ENCODE peak calls at places on chromosomes 12 and 14, in four cellular contexts. One of them, this sample, is unnamed.

GRCh38 chr14:24565766-24566165 is 10.3 kb downstream of the CTSG start:
- DNase-seq in A549: no peak
- DNase-seq in kidney epithelial cell: no peak
- DNase-seq in mesendoderm: no peak
- DNase-seq in this sample: no peak

GRCh38 chr14:39562175-39562574 is 129.9 kb upstream of the FBXO33 start:
- DNase-seq in A549: no peak
- DNase-seq in kidney epithelial cell: no peak
- DNase-seq in mesendoderm: no peak
- DNase-seq in this sample: no peak

GRCh38 chr14:94307410-94307992 is 14.4 kb upstream of the SERPINA10 start:
- DNase-seq in A549: peak
- DNase-seq in kidney epithelial cell: no peak
- DNase-seq in mesendoderm: peak
- DNase-seq in this sample: no peak

GRCh38 chr14:95564060-95564459 is 29.2 kb downstream of the GLRX5 start:
- DNase-seq in A549: no peak
- DNase-seq in kidney epithelial cell: no peak
- DNase-seq in mesendoderm: no peak
- DNase-seq in this sample: no peak

GRCh38 chr14:99241314-99242035 is 30.5 kb downstream of the BCL11B start:
- DNase-seq in A549: no peak
- DNase-seq in kidney epithelial cell: no peak
- DNase-seq in mesendoderm: no peak
- DNase-seq in this sample: no peak

GRCh38 chr12:26978801-26979200 is 35.4 kb downstream of the TM7SF3 start:
- DNase-seq in A549: no peak
- DNase-seq in kidney epithelial cell: no peak
- DNase-seq in mesendoderm: no peak
- DNase-seq in this sample: no peak

GRCh38 chr14:31770271-31770670 is 209.1 kb downstream of the NUBPL start:
- DNase-seq in A549: no peak
- DNase-seq in kidney epithelial cell: no peak
- DNase-seq in mesendoderm: no peak
- DNase-seq in this sample: no peak

GRCh38 chr14:34806257-34806656 is 68.9 kb downstream of the BAZ1A start:
- DNase-seq in A549: no peak
- DNase-seq in kidney epithelial cell: no peak
- DNase-seq in mesendoderm: no peak
- DNase-seq in this sample: no peak

GRCh38 chr14:68968051-68968450 is 11.1 kb downstream of the ACTN1 start:
- DNase-seq in A549: no peak
- DNase-seq in kidney epithelial cell: no peak
- DNase-seq in mesendoderm: no peak
- DNase-seq in this sample: no peak

GRCh38 chr12:52713960-52714886 is 10.9 kb upstream of the KRT77 start:
- DNase-seq in A549: peak
- DNase-seq in kidney epithelial cell: no peak
- DNase-seq in mesendoderm: peak
- DNase-seq in this sample: no peak

GRCh38 chr12:27693403-27693802 is 2.8 kb upstream of the REP15 start:
- DNase-seq in A549: no peak
- DNase-seq in kidney epithelial cell: no peak
- DNase-seq in mesendoderm: no peak
- DNase-seq in this sample: no peak

GRCh38 chr14:92472860-92473259 is 40.7 kb upstream of the RIN3 start:
- DNase-seq in A549: no peak
- DNase-seq in kidney epithelial cell: no peak
- DNase-seq in mesendoderm: no peak
- DNase-seq in this sample: no peak

GRCh38 chr12:93740721-93741120 is 63.5 kb downstream of the CRADD start:
- DNase-seq in A549: no peak
- DNase-seq in kidney epithelial cell: no peak
- DNase-seq in mesendoderm: no peak
- DNase-seq in this sample: no peak

GRCh38 chr12:46800160-46800559 is 25.6 kb downstream of the SLC38A4 start:
- DNase-seq in A549: no peak
- DNase-seq in kidney epithelial cell: no peak
- DNase-seq in mesendoderm: no peak
- DNase-seq in this sample: no peak

GRCh38 chr12:107200394-107200793 is 107.0 kb upstream of the CRY1 start:
- DNase-seq in A549: peak
- DNase-seq in kidney epithelial cell: peak
- DNase-seq in mesendoderm: peak
- DNase-seq in this sample: no peak

GRCh38 chr14:32128703-32129102 is 51.6 kb downstream of the ARHGAP5 start:
- DNase-seq in A549: no peak
- DNase-seq in kidney epithelial cell: no peak
- DNase-seq in mesendoderm: no peak
- DNase-seq in this sample: no peak

GRCh38 chr12:113241191-113242017 is 20.1 kb downstream of the TPCN1 start:
- DNase-seq in A549: peak
- DNase-seq in kidney epithelial cell: peak
- DNase-seq in mesendoderm: no peak
- DNase-seq in this sample: peak

GRCh38 chr12:70154087-70154486 is 89.1 kb upstream of the CNOT2 start:
- DNase-seq in A549: no peak
- DNase-seq in kidney epithelial cell: no peak
- DNase-seq in mesendoderm: no peak
- DNase-seq in this sample: no peak

GRCh38 chr12:6223545-6223944 is 23.3 kb downstream of the CD9 start:
- DNase-seq in A549: no peak
- DNase-seq in kidney epithelial cell: no peak
- DNase-seq in mesendoderm: no peak
- DNase-seq in this sample: no peak

GRCh38 chr12:124508323-124509096 is 58.9 kb downstream of the NCOR2 start:
- DNase-seq in A549: no peak
- DNase-seq in kidney epithelial cell: no peak
- DNase-seq in mesendoderm: no peak
- DNase-seq in this sample: no peak

GRCh38 chr12:124505001-124505818 is 62.2 kb downstream of the NCOR2 start:
- DNase-seq in A549: no peak
- DNase-seq in kidney epithelial cell: no peak
- DNase-seq in mesendoderm: no peak
- DNase-seq in this sample: no peak

GRCh38 chr12:124507188-124508109 is 60.0 kb downstream of the NCOR2 start:
- DNase-seq in A549: no peak
- DNase-seq in kidney epithelial cell: no peak
- DNase-seq in mesendoderm: no peak
- DNase-seq in this sample: peak

GRCh38 chr12:124506145-124506831 is 61.1 kb downstream of the NCOR2 start:
- DNase-seq in A549: no peak
- DNase-seq in kidney epithelial cell: no peak
- DNase-seq in mesendoderm: peak
- DNase-seq in this sample: peak

GRCh38 chr12:124506832-124507153 is 60.6 kb downstream of the NCOR2 start:
- DNase-seq in A549: no peak
- DNase-seq in kidney epithelial cell: no peak
- DNase-seq in mesendoderm: no peak
- DNase-seq in this sample: no peak
- H3K4me3 ChIP-seq in A549: no peak
- H3K4me3 ChIP-seq in kidney epithelial cell: no peak
- H3K4me3 ChIP-seq in mesendoderm: no peak
- H3K4me3 ChIP-seq in this sample: no peak

DNA sequence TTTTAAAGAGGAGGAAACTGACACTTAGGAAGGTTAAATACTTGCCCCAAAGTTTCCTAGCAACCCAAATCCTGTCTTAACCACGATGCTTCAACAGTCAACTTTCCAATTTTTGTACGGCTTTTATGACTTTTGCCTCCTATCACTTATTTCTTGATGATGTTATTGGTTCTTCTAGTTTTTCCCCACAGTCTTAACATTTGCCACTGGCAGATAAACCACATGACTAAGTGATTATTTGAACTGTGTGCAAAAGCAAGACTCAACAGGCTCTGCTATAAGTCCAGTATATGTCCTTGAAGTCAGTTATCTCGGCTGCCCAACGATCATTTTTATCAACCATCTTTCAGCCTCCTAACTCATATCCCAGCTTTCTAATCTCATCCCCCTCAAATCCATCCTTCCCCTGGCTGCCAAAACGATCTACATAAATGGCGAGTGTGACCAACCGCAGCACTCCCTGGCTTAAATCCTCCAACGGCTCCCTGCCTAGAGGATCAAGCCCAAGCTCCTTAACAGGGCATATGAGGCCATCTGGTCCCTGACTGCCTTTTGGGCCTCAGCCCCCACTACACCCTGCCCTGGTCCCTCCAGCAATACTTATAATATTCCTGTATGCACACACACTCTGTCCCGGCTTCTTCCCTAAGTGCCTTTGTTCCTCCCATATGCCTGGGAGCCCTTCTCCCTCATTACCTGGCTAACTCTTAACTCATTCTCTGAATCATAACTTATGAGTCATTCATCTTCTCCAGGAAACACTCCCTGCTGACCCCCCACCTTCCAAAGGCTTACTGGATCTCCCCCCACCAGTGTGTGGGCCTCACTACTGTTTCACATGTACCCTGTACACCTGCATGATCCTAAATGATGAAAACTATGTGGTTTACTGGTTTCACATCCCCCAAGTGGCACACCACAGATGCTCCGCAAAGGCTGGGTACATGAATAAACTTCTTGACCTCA is 8.8 kb downstream of the VPS37B start:
- DNase-seq in A549: peak
- DNase-seq in kidney epithelial cell: peak
- DNase-seq in mesendoderm: no peak
- DNase-seq in this sample: no peak
- H3K4me3 ChIP-seq in A549: no peak
- H3K4me3 ChIP-seq in kidney epithelial cell: no peak
- H3K4me3 ChIP-seq in mesendoderm: no peak
- H3K4me3 ChIP-seq in this sample: no peak

DNA sequence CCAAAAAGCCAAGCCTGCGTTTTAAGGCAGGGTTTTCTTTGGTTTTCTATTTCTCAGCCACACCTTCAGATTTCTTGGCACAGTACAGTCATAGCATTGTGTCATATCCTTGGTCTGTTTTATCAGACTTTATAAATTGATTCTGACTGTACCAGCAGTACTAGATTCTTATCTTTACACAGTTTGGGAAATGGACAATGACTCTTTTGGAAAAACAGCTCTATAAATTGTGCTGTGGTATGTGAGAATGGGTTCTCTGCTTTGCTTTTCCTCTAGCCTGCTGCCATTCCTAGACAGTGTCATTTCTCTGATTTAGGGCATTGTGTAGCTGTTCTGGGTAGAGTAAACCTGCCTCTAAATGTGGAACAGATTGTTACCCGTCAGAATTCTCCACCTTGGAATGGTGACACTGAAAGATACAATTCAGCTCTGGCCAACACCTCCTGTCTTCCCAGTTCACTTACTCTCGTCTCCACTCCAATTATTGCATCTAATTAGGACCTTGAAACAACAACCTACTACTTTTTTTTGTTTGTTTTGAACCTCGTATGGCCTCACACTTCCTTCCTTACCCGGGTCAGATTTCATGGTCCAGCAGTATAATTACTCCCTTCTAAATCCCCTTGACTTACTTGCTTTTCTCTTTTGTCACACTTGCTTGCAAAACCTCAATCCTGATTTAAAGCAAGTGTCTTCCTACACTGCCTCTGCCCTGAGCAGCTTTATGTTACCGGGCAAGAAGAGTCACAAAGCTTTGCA is 226.3 kb downstream of the ERC1 start:
- DNase-seq in A549: peak
- DNase-seq in kidney epithelial cell: peak
- DNase-seq in mesendoderm: no peak
- DNase-seq in this sample: peak
- H3K4me3 ChIP-seq in A549: no peak
- H3K4me3 ChIP-seq in kidney epithelial cell: no peak
- H3K4me3 ChIP-seq in mesendoderm: no peak
- H3K4me3 ChIP-seq in this sample: no peak

GRCh38 chr12:14777271-14777670 is 26.0 kb downstream of the WBP11 start:
- DNase-seq in A549: no peak
- DNase-seq in kidney epithelial cell: no peak
- DNase-seq in mesendoderm: peak
- DNase-seq in this sample: no peak
- H3K4me3 ChIP-seq in A549: no peak
- H3K4me3 ChIP-seq in kidney epithelial cell: no peak
- H3K4me3 ChIP-seq in mesendoderm: no peak
- H3K4me3 ChIP-seq in this sample: no peak